ENCODE peak calls at places on chromosome 21, in ten cellular contexts. E, A, D, F, Q, H, U, L, C and X are unnamed samples.

GRCh38 chr21:39082656-39083376 is 100.4 kb downstream of the PSMG1 start:
- DNase-seq in E (no peak), A (peak; percentile 69), D (no peak), F (no peak), Q (no peak), H (no peak), U (no peak), L (no peak), C (no peak), X (no peak)

GRCh38 chr21:38869946-38870345 is 64.2 kb downstream of the ETS2 start:
- DNase-seq in E (peak; percentile 71), A (peak; percentile 29), D (peak; percentile 14), F (no peak), Q (no peak), H (no peak), U (no peak), L (no peak), C (no peak), X (peak; percentile 17)

GRCh38 chr21:44752701-44753235 is 41.4 kb upstream of the TSPEAR start:
- DNase-seq in E (no peak), A (peak; percentile 93), D (no peak), F (no peak), Q (no peak), H (no peak), U (no peak), L (no peak), C (no peak), X (peak; percentile 40)

GRCh38 chr21:44500111-44500510 is 39.9 kb downstream of the KRTAP10-1 start:
- DNase-seq in E (no peak), A (no peak), D (no peak), F (no peak), Q (no peak), H (no peak), U (no peak), L (no peak), C (no peak), X (no peak)

GRCh38 chr21:42025392-42026071 is 15.4 kb upstream of the ZBTB21 start:
- DNase-seq in E (peak; percentile 94), A (no peak), D (peak; percentile 78), F (no peak), Q (no peak), H (no peak), U (no peak), L (no peak), C (no peak), X (peak; percentile 28)

GRCh38 chr21:16125274-16125673 is 395.5 kb downstream of the USP25 start:
- DNase-seq in E (no peak), A (no peak), D (no peak), F (no peak), Q (no peak), H (peak; percentile 43), U (no peak), L (no peak), C (no peak), X (no peak)

GRCh38 chr21:41857771-41858300 is 21.3 kb downstream of the PRDM15 start:
- DNase-seq in E (no peak), A (no peak), D (no peak), F (no peak), Q (no peak), H (no peak), U (no peak), L (no peak), C (no peak), X (no peak)

GRCh38 chr21:37871121-37871862 is 45.0 kb downstream of the KCNJ6 start:
- DNase-seq in E (peak; percentile 91), A (peak; percentile 56), D (peak; percentile 77), F (no peak), Q (no peak), H (peak; percentile 39), U (no peak), L (no peak), C (no peak), X (no peak)

GRCh38 chr21:37842163-37842919 is 73.9 kb downstream of the KCNJ6 start:
- DNase-seq in E (no peak), A (peak; percentile 56), D (no peak), F (no peak), Q (no peak), H (no peak), U (no peak), L (no peak), C (no peak), X (no peak)

GRCh38 chr21:46325073-46325912 is 1.3 kb downstream of the PCNT start:
- DNase-seq in E (peak; percentile 47), A (peak; percentile 71), D (peak; percentile 44), F (peak; percentile 63), Q (peak; percentile 27), H (no peak), U (no peak), L (peak; percentile 83), C (peak; percentile 87), X (peak; percentile 79)